ENCODE peak calls at places on chromosomes 12 and 14, in six cellular contexts. One of them, this sample, is unnamed.
A peak's percentile ranks its signal among the peaks of the same experiment; 100 is the strongest.

GRCh38 chr12:11823043-11823442 is 173.6 kb downstream of the ETV6 start:
- DNase-seq in lung: no peak
- DNase-seq in neural crest cell: no peak
- DNase-seq in ovary: no peak
- DNase-seq in AG04450: peak; percentile 44
- DNase-seq in psoas muscle: no peak
- DNase-seq in this sample: no peak

GRCh38 chr12:14910090-14910915 is 24.6 kb upstream of the MGP start:
- DNase-seq in psoas muscle: no peak
- DNase-seq in neural crest cell: no peak
- DNase-seq in ovary: no peak
- DNase-seq in lung: no peak
- DNase-seq in AG04450: no peak
- DNase-seq in this sample: no peak

GRCh38 chr12:103505371-103506236 is 9.8 kb upstream of the C12orf42 start:
- DNase-seq in lung: no peak
- DNase-seq in ovary: no peak
- DNase-seq in neural crest cell: no peak
- DNase-seq in AG04450: no peak
- DNase-seq in psoas muscle: no peak
- DNase-seq in this sample: peak; percentile 39

GRCh38 chr14:90295870-90296516 is 35.7 kb downstream of the NRDE2 start:
- DNase-seq in psoas muscle: no peak
- DNase-seq in AG04450: no peak
- DNase-seq in ovary: no peak
- DNase-seq in lung: no peak
- DNase-seq in neural crest cell: no peak
- DNase-seq in this sample: no peak

GRCh38 chr14:68386950-68387779 is 405.7 kb downstream of the ZFP36L1 start:
- DNase-seq in lung: no peak
- DNase-seq in psoas muscle: no peak
- DNase-seq in neural crest cell: no peak
- DNase-seq in AG04450: no peak
- DNase-seq in ovary: no peak
- DNase-seq in this sample: no peak

GRCh38 chr12:65162609-65163008 is 6.8 kb upstream of the LEMD3 start:
- DNase-seq in lung: no peak
- DNase-seq in ovary: no peak
- DNase-seq in AG04450: no peak
- DNase-seq in psoas muscle: no peak
- DNase-seq in neural crest cell: no peak
- DNase-seq in this sample: no peak

GRCh38 chr12:25960176-25960575 is 1.7 kb downstream of the RASSF8 start:
- DNase-seq in lung: no peak
- DNase-seq in ovary: peak; percentile 39
- DNase-seq in AG04450: no peak
- DNase-seq in psoas muscle: no peak
- DNase-seq in neural crest cell: no peak
- DNase-seq in this sample: no peak

GRCh38 chr14:92217956-92218355 is 96.2 kb downstream of the CPSF2 start:
- DNase-seq in AG04450: no peak
- DNase-seq in ovary: no peak
- DNase-seq in neural crest cell: no peak
- DNase-seq in lung: no peak
- DNase-seq in psoas muscle: no peak
- DNase-seq in this sample: no peak

GRCh38 chr12:34022079-34022830 is at the start of gene ALG10:
- DNase-seq in AG04450: peak; percentile 97
- DNase-seq in neural crest cell: peak; percentile 88
- DNase-seq in psoas muscle: peak; percentile 98
- DNase-seq in lung: peak; percentile 97
- DNase-seq in ovary: peak; percentile 95
- DNase-seq in this sample: peak; percentile 90

GRCh38 chr12:95574030-95574429 is 22.8 kb upstream of the USP44 start:
- DNase-seq in ovary: no peak
- DNase-seq in AG04450: no peak
- DNase-seq in lung: no peak
- DNase-seq in psoas muscle: no peak
- DNase-seq in neural crest cell: no peak
- DNase-seq in this sample: peak; percentile 26

GRCh38 chr14:75200451-75200850 is 24.0 kb upstream of the TMED10 start:
- DNase-seq in ovary: no peak
- DNase-seq in psoas muscle: no peak
- DNase-seq in neural crest cell: no peak
- DNase-seq in AG04450: no peak
- DNase-seq in lung: peak; percentile 82
- DNase-seq in this sample: no peak

GRCh38 chr12:55637467-55637866 is 775 bp downstream of the OR10P1 start:
- DNase-seq in lung: no peak
- DNase-seq in AG04450: no peak
- DNase-seq in neural crest cell: no peak
- DNase-seq in ovary: no peak
- DNase-seq in psoas muscle: no peak
- DNase-seq in this sample: no peak

GRCh38 chr12:51848843-51849735 is 571 bp upstream of the FIGNL2 start:
- DNase-seq in AG04450: no peak
- DNase-seq in lung: no peak
- DNase-seq in ovary: no peak
- DNase-seq in psoas muscle: no peak
- DNase-seq in neural crest cell: peak; percentile 49
- DNase-seq in this sample: no peak

GRCh38 chr14:74964787-74965769 is 9.7 kb upstream of the PGF start:
- DNase-seq in lung: no peak
- DNase-seq in neural crest cell: no peak
- DNase-seq in psoas muscle: no peak
- DNase-seq in ovary: no peak
- DNase-seq in AG04450: no peak
- DNase-seq in this sample: no peak

GRCh38 chr14:54258382-54258781 is 138.4 kb upstream of the CDKN3 start:
- DNase-seq in psoas muscle: no peak
- DNase-seq in AG04450: no peak
- DNase-seq in lung: no peak
- DNase-seq in neural crest cell: no peak
- DNase-seq in ovary: no peak
- DNase-seq in this sample: no peak

GRCh38 chr12:79174656-79175055 is 310.1 kb downstream of the SYT1 start:
- DNase-seq in AG04450: no peak
- DNase-seq in ovary: no peak
- DNase-seq in lung: no peak
- DNase-seq in neural crest cell: no peak
- DNase-seq in psoas muscle: no peak
- DNase-seq in this sample: no peak

GRCh38 chr12:28869197-28869596 is 279.9 kb upstream of the FAR2 start:
- DNase-seq in lung: no peak
- DNase-seq in neural crest cell: no peak
- DNase-seq in psoas muscle: no peak
- DNase-seq in ovary: no peak
- DNase-seq in AG04450: peak; percentile 39
- DNase-seq in this sample: no peak

GRCh38 chr12:130634866-130635265 is 81.2 kb downstream of the RIMBP2 start:
- DNase-seq in psoas muscle: no peak
- DNase-seq in ovary: no peak
- DNase-seq in neural crest cell: no peak
- DNase-seq in lung: no peak
- DNase-seq in AG04450: no peak
- DNase-seq in this sample: no peak

GRCh38 chr14:101062065-101062450 is 158.5 kb upstream of the RTL1 start:
- DNase-seq in lung: no peak
- DNase-seq in ovary: no peak
- DNase-seq in AG04450: no peak
- DNase-seq in neural crest cell: peak; percentile 77
- DNase-seq in psoas muscle: peak; percentile 23
- DNase-seq in this sample: no peak

GRCh38 chr14:74459981-74460380 is 33.1 kb downstream of the NPC2 start:
- DNase-seq in lung: no peak
- DNase-seq in AG04450: no peak
- DNase-seq in neural crest cell: no peak
- DNase-seq in ovary: no peak
- DNase-seq in psoas muscle: no peak
- DNase-seq in this sample: no peak

GRCh38 chr12:122366685-122367475 is 55.6 kb downstream of the CLIP1 start:
- DNase-seq in AG04450: peak; percentile 67
- DNase-seq in ovary: no peak
- DNase-seq in psoas muscle: peak; percentile 82
- DNase-seq in neural crest cell: no peak
- DNase-seq in lung: no peak
- DNase-seq in this sample: no peak

GRCh38 chr12:64635356-64635998 is 25.2 kb downstream of the RASSF3 start:
- DNase-seq in neural crest cell: no peak
- DNase-seq in lung: no peak
- DNase-seq in AG04450: no peak
- DNase-seq in ovary: no peak
- DNase-seq in psoas muscle: no peak
- DNase-seq in this sample: no peak

GRCh38 chr12:89494411-89495231 is 30.0 kb downstream of the GALNT4 start:
- DNase-seq in neural crest cell: no peak
- DNase-seq in ovary: no peak
- DNase-seq in lung: no peak
- DNase-seq in psoas muscle: no peak
- DNase-seq in AG04450: no peak
- DNase-seq in this sample: no peak

GRCh38 chr12:57744194-57744776 is 554 bp upstream of the TSPAN31 start:
- DNase-seq in lung: peak; percentile 81
- DNase-seq in ovary: peak; percentile 86
- DNase-seq in psoas muscle: peak; percentile 87
- DNase-seq in AG04450: no peak
- DNase-seq in neural crest cell: peak; percentile 58
- DNase-seq in this sample: peak; percentile 71

GRCh38 chr12:65823481-65824313 is 586 bp upstream of the HMGA2 start:
- DNase-seq in AG04450: no peak
- DNase-seq in ovary: peak; percentile 57
- DNase-seq in lung: no peak
- DNase-seq in psoas muscle: no peak
- DNase-seq in neural crest cell: peak; percentile 48
- DNase-seq in this sample: no peak

DNA sequence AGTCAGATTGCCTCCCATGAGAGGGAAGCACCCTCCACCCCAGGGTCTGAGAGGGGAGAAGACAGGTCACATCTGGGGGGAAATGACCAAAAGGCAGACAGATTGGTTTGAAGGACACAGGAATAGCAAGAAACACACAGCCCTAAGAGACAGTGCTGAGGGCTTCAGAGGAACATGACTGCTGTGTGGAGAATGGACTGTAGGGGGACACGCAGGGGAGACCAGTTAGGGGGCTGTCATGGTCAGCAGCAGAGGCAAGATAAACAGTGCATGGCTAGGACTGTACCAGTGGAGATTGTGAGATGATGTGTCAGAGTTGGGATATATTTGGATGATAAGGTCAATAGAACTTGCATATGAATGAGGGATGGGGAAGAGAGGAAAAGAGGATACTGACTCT is 19.7 kb downstream of the SMUG1 start:
- DNase-seq in psoas muscle: no peak
- DNase-seq in ovary: no peak
- DNase-seq in AG04450: no peak
- DNase-seq in lung: no peak
- DNase-seq in neural crest cell: no peak
- DNase-seq in this sample: no peak
- TF ChIP-seq CTCF in psoas muscle: no peak
- TF ChIP-seq CTCF in ovary: no peak
- TF ChIP-seq CTCF in AG04450: peak; percentile 17
- TF ChIP-seq CTCF in lung: no peak
- TF ChIP-seq CTCF in neural crest cell: no peak
- TF ChIP-seq CTCF in this sample: no peak

GRCh38 chr14:105931808-105932483 is 405.6 kb downstream of the TMEM121 start:
- DNase-seq in neural crest cell: no peak
- DNase-seq in lung: no peak
- DNase-seq in ovary: no peak
- DNase-seq in AG04450: no peak
- DNase-seq in psoas muscle: peak; percentile 21
- DNase-seq in this sample: no peak
- TF ChIP-seq CTCF in neural crest cell: no peak
- TF ChIP-seq CTCF in lung: no peak
- TF ChIP-seq CTCF in ovary: no peak
- TF ChIP-seq CTCF in AG04450: no peak
- TF ChIP-seq CTCF in psoas muscle: no peak
- TF ChIP-seq CTCF in this sample: no peak

GRCh38 chr12:20602671-20603402 is 92.3 kb upstream of the SLCO1C1 start:
- DNase-seq in lung: no peak
- DNase-seq in AG04450: no peak
- DNase-seq in neural crest cell: no peak
- DNase-seq in ovary: no peak
- DNase-seq in psoas muscle: no peak
- DNase-seq in this sample: no peak

GRCh38 chr12:20604408-20604807 is 90.7 kb upstream of the SLCO1C1 start:
- DNase-seq in ovary: no peak
- DNase-seq in AG04450: no peak
- DNase-seq in neural crest cell: no peak
- DNase-seq in lung: no peak
- DNase-seq in psoas muscle: no peak
- DNase-seq in this sample: no peak

GRCh38 chr12:20599757-20600156 is 95.4 kb upstream of the SLCO1C1 start:
- DNase-seq in AG04450: no peak
- DNase-seq in ovary: no peak
- DNase-seq in psoas muscle: no peak
- DNase-seq in neural crest cell: no peak
- DNase-seq in lung: no peak
- DNase-seq in this sample: no peak

GRCh38 chr12:20596036-20596435 is 99.1 kb upstream of the SLCO1C1 start:
- DNase-seq in ovary: no peak
- DNase-seq in neural crest cell: no peak
- DNase-seq in AG04450: no peak
- DNase-seq in psoas muscle: no peak
- DNase-seq in lung: no peak
- DNase-seq in this sample: no peak

GRCh38 chr12:20601668-20602280 is 93.4 kb upstream of the SLCO1C1 start:
- DNase-seq in AG04450: no peak
- DNase-seq in lung: no peak
- DNase-seq in neural crest cell: no peak
- DNase-seq in psoas muscle: no peak
- DNase-seq in ovary: no peak
- DNase-seq in this sample: no peak
- TF ChIP-seq CTCF in AG04450: peak; percentile 56
- TF ChIP-seq CTCF in lung: no peak
- TF ChIP-seq CTCF in neural crest cell: peak; percentile 83
- TF ChIP-seq CTCF in psoas muscle: peak; percentile 38
- TF ChIP-seq CTCF in ovary: peak; percentile 26
- TF ChIP-seq CTCF in this sample: no peak

DNA sequence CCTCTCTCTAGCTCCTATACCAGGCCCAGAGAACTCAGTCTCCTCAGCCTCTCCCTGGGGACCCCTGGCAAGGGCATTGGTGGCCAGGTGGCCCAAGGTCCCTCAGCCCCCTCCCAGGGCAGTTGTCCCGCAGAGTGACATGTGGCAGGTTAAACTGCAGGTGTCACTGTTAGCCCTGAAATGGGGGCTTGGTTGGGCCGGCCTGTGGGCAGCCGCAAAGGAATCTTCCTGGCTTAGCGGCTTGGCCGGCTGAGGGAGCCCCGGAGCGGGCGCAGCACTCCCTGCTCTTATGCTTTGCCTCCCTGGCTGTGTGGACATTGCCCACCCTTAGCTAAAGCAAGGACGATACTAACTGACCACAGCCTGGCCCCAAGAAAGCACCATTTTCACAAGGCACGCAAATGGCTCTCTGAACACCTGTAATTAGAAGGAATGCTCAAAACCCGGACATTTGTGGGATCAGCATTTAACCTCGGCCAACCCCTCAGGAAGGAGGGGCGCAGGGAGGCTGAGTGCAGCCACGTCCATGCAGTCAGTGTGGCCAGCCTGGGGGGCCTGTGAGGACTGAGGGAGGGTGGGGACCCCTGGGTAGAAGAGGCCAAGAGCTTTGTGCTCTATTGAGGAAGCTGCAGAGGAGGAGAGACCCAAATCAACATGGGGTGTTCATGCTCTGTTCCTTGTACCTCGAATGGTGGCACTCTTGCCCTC is 82.2 kb downstream of the PAPOLA start:
- DNase-seq in neural crest cell: peak; percentile 66
- DNase-seq in ovary: no peak
- DNase-seq in AG04450: no peak
- DNase-seq in psoas muscle: no peak
- DNase-seq in lung: peak; percentile 43
- DNase-seq in this sample: no peak
- TF ChIP-seq CTCF in neural crest cell: peak; percentile 78
- TF ChIP-seq CTCF in ovary: no peak
- TF ChIP-seq CTCF in AG04450: peak; percentile 29
- TF ChIP-seq CTCF in psoas muscle: peak; percentile 14
- TF ChIP-seq CTCF in lung: peak; percentile 5
- TF ChIP-seq CTCF in this sample: no peak

This sample was measured in activated B cell treated with CpG ODN at 0.5 μM for 24 hours.